ENCODE peak calls at places on chromosomes 4 and X, in eight cellular contexts. C is HFFc6, M is hypothalamus, L is lower leg skin, I is pons, B is HL-60, R is mesothelial cell of epicardium, V is renal cortical epithelial cell. Y is an unnamed sample.

GRCh38 chrX:17705211-17705610 is 32.1 kb upstream of the SCML1 start:
- DNase-seq in L (no peak), C (no peak), V (no peak), I (no peak), R (no peak), M (no peak), B (no peak), Y (no peak)

GRCh38 chrX:17601816-17602215 is 135.5 kb upstream of the SCML1 start:
- DNase-seq in V (no peak), I (no peak), M (no peak), R (no peak), C (no peak), L (no peak), B (no peak), Y (no peak)

GRCh38 chrX:101191217-101191750 is 28.3 kb upstream of the DRP2 start:
- DNase-seq in C (no peak), V (no peak), B (no peak), L (no peak), R (peak), I (no peak), M (no peak), Y (peak)

GRCh38 chr4:104772849-104773248 is 278.2 kb upstream of the CXXC4 start:
- DNase-seq in M (no peak), R (no peak), C (no peak), V (no peak), L (no peak), I (no peak), B (no peak), Y (no peak)

GRCh38 chr4:152408514-152409327 is 127.2 kb downstream of the FBXW7 start:
- DNase-seq in I (peak), B (peak), C (peak), M (no peak), R (no peak), L (no peak), V (peak), Y (no peak)

GRCh38 chrX:129754266-129755024 is 15.7 kb downstream of the XPNPEP2 start:
- DNase-seq in I (no peak), R (no peak), B (no peak), C (no peak), M (no peak), L (no peak), V (no peak), Y (no peak)

GRCh38 chrX:44344687-44345086 is 1.2 kb upstream of the EFHC2 start:
- DNase-seq in C (no peak), R (no peak), I (no peak), L (no peak), B (peak), M (no peak), V (no peak), Y (no peak)

GRCh38 chrX:19904778-19905367 is 17.5 kb upstream of the SH3KBP1 start:
- DNase-seq in I (peak), R (no peak), L (no peak), M (peak), B (peak), C (peak), V (peak), Y (no peak)

GRCh38 chr4:159555873-159556272 is 453.0 kb downstream of the RAPGEF2 start:
- DNase-seq in M (no peak), C (no peak), I (no peak), R (no peak), L (no peak), V (no peak), B (no peak), Y (no peak)

GRCh38 chrX:112866175-112866574 is 25.5 kb upstream of the AMOT start:
- DNase-seq in B (no peak), C (no peak), M (no peak), I (no peak), R (no peak), L (no peak), V (no peak), Y (no peak)

GRCh38 chrX:26762253-26762652 is 546.3 kb downstream of the MAGEB5 start:
- DNase-seq in L (no peak), B (no peak), C (no peak), M (no peak), I (no peak), V (no peak), R (no peak), Y (no peak)

GRCh38 chrX:56314334-56314733 is 82.2 kb downstream of the KLF8 start:
- DNase-seq in L (no peak), V (no peak), M (no peak), I (no peak), B (no peak), C (no peak), R (no peak), Y (no peak)

GRCh38 chrX:19613645-19614323 is 98.5 kb upstream of the MAP3K15 start:
- DNase-seq in C (no peak), M (no peak), L (no peak), V (no peak), R (no peak), B (no peak), I (no peak), Y (no peak)

GRCh38 chr4:3207531-3208037 is 41.4 kb upstream of the MSANTD1 start:
- DNase-seq in I (no peak), C (peak), L (no peak), B (peak), V (peak), M (no peak), R (no peak), Y (no peak)

GRCh38 chr4:83074086-83074704 is 39.2 kb downstream of the COPS4 start:
- DNase-seq in C (peak), B (peak), L (peak), I (peak), M (no peak), V (peak), R (no peak), Y (no peak)

GRCh38 chrX:65581661-65582339 is 47.2 kb upstream of the LAS1L start:
- DNase-seq in C (peak), I (peak), R (no peak), M (peak), B (peak), L (peak), V (peak), Y (peak)

GRCh38 chr4:85607624-85608023 is 132.7 kb downstream of the ARHGAP24 start:
- DNase-seq in V (no peak), R (no peak), M (no peak), L (no peak), B (no peak), I (no peak), C (no peak), Y (no peak)

GRCh38 chr4:24912252-24913098 is at the start of gene CCDC149:
- DNase-seq in I (peak), R (peak), V (peak), C (peak), B (peak), L (no peak), M (peak), Y (peak)

GRCh38 chrX:135974279-135974856 is 580 bp upstream of the MMGT1 start:
- DNase-seq in L (peak), C (peak), B (peak), R (peak), M (peak), V (no peak), I (peak), Y (peak)

GRCh38 chr4:122873752-122874151 is 47.1 kb downstream of the FGF2 start:
- DNase-seq in L (no peak), C (peak), R (no peak), B (no peak), M (no peak), V (peak), I (no peak), Y (no peak)

GRCh38 chrX:24392709-24393108 is 32.3 kb downstream of the SUPT20HL1 start:
- DNase-seq in I (no peak), M (no peak), L (no peak), V (no peak), B (no peak), C (no peak), R (no peak), Y (no peak)

GRCh38 chr4:13907255-13907751 is 279.8 kb upstream of the BOD1L1 start:
- DNase-seq in L (no peak), I (peak), R (no peak), V (peak), M (no peak), C (peak), B (no peak), Y (no peak)

GRCh38 chr4:34293459-34293858 is 1950.9 kb downstream of the ARAP2 start:
- DNase-seq in R (no peak), I (no peak), V (no peak), L (no peak), M (no peak), B (no peak), C (no peak), Y (no peak)

GRCh38 chr4:122783301-122784215 is 43.1 kb upstream of the FGF2 start:
- DNase-seq in L (peak), M (no peak), R (no peak), B (no peak), C (peak), I (no peak), V (peak), Y (no peak)

GRCh38 chrX:132948648-132949260 is 9.7 kb downstream of the HS6ST2 start:
- DNase-seq in L (no peak), C (no peak), I (no peak), V (no peak), M (no peak), R (no peak), B (no peak), Y (no peak)

GRCh38 chr4:176236909-176237308 is 32.1 kb downstream of the ASB5 start:
- DNase-seq in B (no peak), I (no peak), R (no peak), L (no peak), V (peak), M (no peak), C (no peak), Y (no peak)

GRCh38 chr4:73236151-73236550 is 22.4 kb downstream of the ANKRD17 start:
- DNase-seq in L (no peak), B (no peak), I (no peak), R (no peak), V (no peak), C (no peak), M (no peak), Y (no peak)

GRCh38 chr4:114558446-114559020 is 40.1 kb upstream of the UGT8 start:
- DNase-seq in R (no peak), C (no peak), M (no peak), L (no peak), V (no peak), B (no peak), I (no peak), Y (no peak)

GRCh38 chr4:52996261-52997131 is 134.4 kb downstream of the RASL11B start:
- DNase-seq in B (no peak), I (peak), M (no peak), V (no peak), R (no peak), C (peak), L (peak), Y (no peak)

GRCh38 chrX:966396-967070 is 245.9 kb downstream of the CRLF2 start:
- DNase-seq in V (no peak), I (no peak), R (no peak), M (no peak), B (no peak), L (no peak), C (no peak), Y (no peak)

GRCh38 chr4:71272976-71273375 is 65.8 kb upstream of the SLC4A4 start:
- DNase-seq in B (no peak), L (no peak), I (no peak), R (no peak), M (no peak), C (no peak), V (peak), Y (no peak)

GRCh38 chr4:118989098-118990080 is 100.7 kb downstream of the SYNPO2 start:
- DNase-seq in R (no peak), L (peak), C (peak), V (peak), M (no peak), I (no peak), B (no peak), Y (no peak)

GRCh38 chr4:77043507-77044131 is 32.2 kb downstream of the CCNI start:
- DNase-seq in R (no peak), I (no peak), C (no peak), M (no peak), L (peak), B (no peak), V (peak), Y (no peak)

GRCh38 chr4:139177049-139177887 is at the start of gene ELF2:
- DNase-seq in V (peak), R (peak), I (peak), C (peak), M (peak), B (peak), L (peak), Y (peak)

GRCh38 chrX:56994375-56995270 is 718 bp downstream of the SPIN3 start:
- DNase-seq in C (no peak), M (no peak), L (no peak), R (no peak), V (peak), B (peak), I (no peak), Y (no peak)

GRCh38 chr4:38313999-38314561 is 349.9 kb upstream of the KLF3 start:
- DNase-seq in M (no peak), C (peak), V (peak), B (no peak), L (peak), I (no peak), R (no peak), Y (no peak)

GRCh38 chr4:105725623-105726022 is 17.0 kb downstream of the GSTCD start:
- DNase-seq in I (no peak), L (no peak), R (no peak), C (no peak), V (no peak), B (no peak), M (no peak), Y (no peak)

GRCh38 chr4:83189631-83190136 is 75.2 kb upstream of the PLAC8 start:
- DNase-seq in C (no peak), I (no peak), M (no peak), L (no peak), B (no peak), V (no peak), R (no peak), Y (no peak)

GRCh38 chr4:83362492-83363329 is 28.1 kb upstream of the HPSE start:
- DNase-seq in R (no peak), M (no peak), I (peak), B (peak), L (no peak), V (peak), C (peak), Y (no peak)